ENCODE peak calls at places on chromosomes 12 and 14, in nine cellular contexts. B, X, F, S, V, D, A, L and U are unnamed samples.

GRCh38 chr12:3291939-3292338 is 199.1 kb upstream of the PRMT8 start:
- DNase-seq in X (no peak), L (no peak), A (no peak), D (no peak), F (no peak), B (no peak), S (no peak), V (no peak), U (no peak)

GRCh38 chr12:113700943-113701342 is 229.3 kb upstream of the LHX5 start:
- DNase-seq in B (no peak), X (no peak), F (no peak), V (no peak), A (peak; percentile 63), D (no peak), S (peak; percentile 17), L (no peak), U (no peak)

GRCh38 chr12:52049286-52049685 is 2.0 kb upstream of the NR4A1 start:
- DNase-seq in B (no peak), A (no peak), S (no peak), X (no peak), D (no peak), L (no peak), V (no peak), F (no peak), U (no peak)

GRCh38 chr14:71119075-71119474 is 211.8 kb downstream of the PCNX1 start:
- DNase-seq in F (no peak), A (no peak), L (no peak), S (no peak), D (no peak), B (no peak), V (no peak), X (no peak), U (no peak)

GRCh38 chr14:76701981-76702380 is 59.3 kb upstream of the VASH1 start:
- DNase-seq in D (no peak), F (no peak), S (no peak), B (no peak), L (no peak), A (no peak), X (no peak), V (no peak), U (peak; percentile 18)

GRCh38 chr14:86513564-86513963 is 983.6 kb downstream of the FLRT2 start:
- DNase-seq in A (no peak), F (no peak), L (no peak), D (no peak), B (no peak), S (no peak), V (no peak), X (no peak), U (no peak)

GRCh38 chr12:45774508-45775162 is 45.1 kb downstream of the ARID2 start:
- DNase-seq in D (no peak), S (no peak), V (no peak), X (no peak), L (no peak), B (no peak), F (no peak), A (no peak), U (no peak)

GRCh38 chr14:99247091-99247729 is 24.8 kb downstream of the BCL11B start:
- DNase-seq in X (no peak), L (no peak), D (no peak), F (no peak), V (no peak), S (no peak), B (no peak), A (no peak), U (peak; percentile 41)

GRCh38 chr12:121801601-121802484 is 2.0 kb upstream of the SETD1B start:
- DNase-seq in B (no peak), S (no peak), D (no peak), A (peak; percentile 77), F (no peak), L (no peak), X (peak; percentile 80), V (peak; percentile 17), U (no peak)

GRCh38 chr14:76958975-76959710 is 69.4 kb downstream of the IRF2BPL start:
- DNase-seq in B (no peak), X (no peak), F (peak; percentile 64), S (no peak), L (peak; percentile 77), D (no peak), V (no peak), A (peak; percentile 21), U (peak; percentile 42)

GRCh38 chr12:109981311-109981710 is 14.9 kb downstream of the GIT2 start:
- DNase-seq in L (no peak), S (no peak), B (no peak), F (no peak), X (no peak), D (no peak), V (no peak), A (no peak), U (no peak)

GRCh38 chr12:119308743-119309456 is 25.6 kb upstream of the CCDC60 start:
- DNase-seq in D (no peak), V (no peak), F (no peak), S (no peak), L (no peak), B (no peak), A (no peak), X (no peak), U (no peak)

GRCh38 chr12:98297557-98297956 is 217.8 kb upstream of the TMPO start:
- DNase-seq in B (no peak), F (no peak), V (no peak), A (no peak), L (no peak), S (no peak), D (no peak), X (no peak), U (no peak)

GRCh38 chr14:89027097-89027740 is 202.8 kb downstream of the TTC8 start:
- DNase-seq in F (peak; percentile 13), L (peak; percentile 52), D (peak; percentile 53), B (no peak), A (peak; percentile 59), X (peak; percentile 54), S (no peak), V (peak; percentile 66), U (peak; percentile 35)

GRCh38 chr12:53174881-53175491 is 5.5 kb upstream of the ZNF740 start:
- DNase-seq in A (peak; percentile 59), B (no peak), D (no peak), V (peak; percentile 43), X (no peak), L (no peak), F (no peak), S (no peak), U (no peak)

GRCh38 chr14:66575939-66576338 is 68.0 kb downstream of the GPHN start:
- DNase-seq in A (no peak), D (no peak), X (no peak), F (no peak), L (no peak), B (no peak), V (no peak), S (no peak), U (no peak)
- H3K9me3 ChIP-seq in A (no peaks in the 10 kb centered on the region), D (peaks cover 57% of the 10 kb centered on the region), X (peaks cover 7% of the 10 kb centered on the region), F (peaks cover 5% of the 10 kb centered on the region), L (no peaks in the 10 kb centered on the region), B (peaks cover 38% of the 10 kb centered on the region), V (no peaks in the 10 kb centered on the region), S (peaks cover 19% of the 10 kb centered on the region), U (no peaks in the 10 kb centered on the region)

GRCh38 chr12:13200841-13201240 is 4.3 kb downstream of the EMP1 start:
- DNase-seq in L (no peak), X (no peak), D (no peak), F (no peak), A (no peak), B (no peak), V (no peak), S (no peak), U (no peak)

GRCh38 chr12:13204428-13204827 is 7.9 kb downstream of the EMP1 start:
- DNase-seq in A (peak; percentile 50), S (no peak), F (no peak), D (no peak), B (no peak), L (no peak), V (no peak), X (no peak), U (no peak)

GRCh38 chr12:13205809-13206559 is 9.5 kb downstream of the EMP1 start:
- DNase-seq in D (no peak), L (no peak), V (no peak), A (peak; percentile 98), F (peak; percentile 83), B (no peak), X (no peak), S (no peak), U (no peak)

GRCh38 chr12:13206560-13206897 is 10.0 kb downstream of the EMP1 start:
- DNase-seq in B (no peak), X (no peak), L (no peak), S (no peak), D (no peak), V (no peak), F (no peak), A (no peak), U (no peak)

DNA sequence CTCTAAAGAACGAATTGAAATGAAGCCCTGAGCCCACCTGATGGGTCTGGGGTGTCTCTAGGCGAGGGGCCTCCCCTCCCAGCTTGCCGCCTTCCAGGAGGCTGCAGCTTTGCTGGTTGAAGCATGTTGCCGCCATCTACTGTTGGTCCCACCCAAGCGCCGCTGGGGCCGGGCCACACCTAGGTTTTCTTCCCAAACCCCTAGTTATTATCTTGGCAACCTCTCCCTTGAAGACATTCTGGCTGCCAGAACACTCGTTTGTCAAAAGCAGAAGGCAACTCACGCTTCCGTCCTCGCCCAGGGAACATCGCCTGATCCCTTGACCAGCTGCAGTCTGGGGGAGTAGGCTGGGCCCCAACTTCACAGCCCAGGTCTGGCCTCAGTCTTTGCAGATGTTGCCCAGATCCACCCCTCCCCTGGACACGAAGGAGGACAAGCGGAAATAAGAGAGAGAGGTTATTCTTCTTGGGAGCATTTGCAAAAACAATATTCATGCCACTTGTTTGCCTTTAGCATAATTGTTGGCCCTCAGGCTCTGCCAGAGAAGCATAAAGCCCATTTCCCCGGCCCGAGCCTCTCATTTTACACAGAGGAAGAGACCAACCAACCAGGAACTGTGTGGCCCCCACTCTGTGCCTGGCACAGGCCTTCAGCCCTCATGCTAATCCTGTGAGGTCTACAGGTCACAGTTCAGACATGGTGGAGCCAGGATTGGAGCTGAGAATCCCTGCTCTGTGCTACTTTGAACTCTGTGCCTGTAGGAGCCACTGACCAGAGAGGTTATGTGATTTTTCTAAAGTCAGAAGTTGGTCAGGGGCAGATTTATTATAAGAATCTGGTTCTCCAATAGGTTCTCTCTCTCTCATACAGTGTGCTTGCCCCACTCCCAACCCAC is 6.7 kb downstream of the EMP1 start:
- DNase-seq in L (peak; percentile 73), D (no peak), X (no peak), S (no peak), A (peak; percentile 71), F (no peak), B (no peak), V (peak; percentile 13), U (no peak)
- H3K27ac ChIP-seq in L (no peak overlapping the region), D (no peak overlapping the region), X (no peak overlapping the region), S (no peak overlapping the region), A (no peak overlapping the region), F (peak overlapping the region; percentile 82), B (peak overlapping the region; percentile 75), V (no peak overlapping the region), U (peak overlapping the region; percentile 72)

GRCh38 chr14:42869681-42870080 is 1263.0 kb downstream of the LRFN5 start:
- DNase-seq in B (no peak), V (no peak), X (no peak), S (no peak), D (no peak), A (peak; percentile 1), L (no peak), F (no peak), U (no peak)

GRCh38 chr14:42872775-42873174 is 1266.1 kb downstream of the LRFN5 start:
- DNase-seq in D (no peak), F (no peak), S (no peak), B (no peak), A (no peak), L (no peak), V (no peak), X (no peak), U (no peak)
- H3K9me3 ChIP-seq in D (no peaks in the 10 kb centered on the region), F (no peaks in the 10 kb centered on the region), S (no peaks in the 10 kb centered on the region), B (no peaks in the 10 kb centered on the region), A (no peaks in the 10 kb centered on the region), L (no peaks in the 10 kb centered on the region), V (no peaks in the 10 kb centered on the region), X (no peaks in the 10 kb centered on the region), U (no peaks in the 10 kb centered on the region)

GRCh38 chr12:7937867-7938506 is 2.0 kb upstream of the SLC2A3 start:
- DNase-seq in S (no peak), D (no peak), F (no peak), V (no peak), L (no peak), B (no peak), A (peak; percentile 47), X (no peak), U (no peak)
- H3K27ac ChIP-seq in S (no peak overlapping the region), D (no peak overlapping the region), F (no peak overlapping the region), V (no peak overlapping the region), L (no peak overlapping the region), B (peak overlapping the region; percentile 24), A (peak overlapping the region; percentile 85), X (no peak overlapping the region), U (peak overlapping the region; percentile 61)